ENCODE peak calls at places on chromosomes 4 and X, in seven cellular contexts. X is spleen; Q is H4; V is stimulated activated CD8-positive, alpha-beta memory T cell treated with anti-CD3 and anti-CD28 coated beads, Interleukin-12 subunit alpha, Interleukin-12 subunit beta, amount 100 ng/mL, for 4 hours; B is AG10803; N is left ventricle myocardium superior; I is NT2/D1. H is an unnamed sample.

GRCh38 chrX:3549442-3549875 is 164.0 kb downstream of the PRKX start:
- DNase-seq in X (no peak), Q (peak; percentile 38), V (no peak), B (peak; percentile 66), N (peak; percentile 14), I (no peak), H (peak; percentile 28)

GRCh38 chr4:117491531-117491930 is 406.2 kb upstream of the TRAM1L1 start:
- DNase-seq in X (no peak), Q (no peak), V (no peak), B (no peak), N (no peak), I (no peak), H (no peak)

GRCh38 chrX:2514131-2514530 is 13.4 kb upstream of the DHRSX start:
- DNase-seq in X (peak; percentile 68), Q (no peak), V (no peak), B (no peak), N (no peak), I (no peak), H (no peak)

GRCh38 chr4:154004859-154005520 is 216.1 kb upstream of the SFRP2 start:
- DNase-seq in X (no peak), Q (no peak), V (no peak), B (peak; percentile 97), N (no peak), I (no peak), H (no peak)

GRCh38 chrX:270848-271367 is 10.3 kb upstream of the PLCXD1 start:
- DNase-seq in X (peak; percentile 79), Q (no peak), V (no peak), B (no peak), N (peak; percentile 30), I (no peak), H (no peak)

GRCh38 chr4:21136231-21136630 is 436.0 kb downstream of the PACRGL start:
- DNase-seq in X (no peak), Q (no peak), V (no peak), B (no peak), N (no peak), I (no peak), H (no peak)

GRCh38 chr4:94995684-94996394 is 238.1 kb downstream of the BMPR1B start:
- DNase-seq in X (no peak), Q (peak; percentile 57), V (no peak), B (peak; percentile 50), N (no peak), I (peak; percentile 20), H (no peak)

GRCh38 chr4:83548151-83548905 is 12.4 kb downstream of the GPAT3 start:
- DNase-seq in X (peak; percentile 86), Q (peak; percentile 99), V (peak; percentile 39), B (peak; percentile 96), N (peak; percentile 67), I (no peak), H (peak; percentile 96)

GRCh38 chrX:149079805-149080406 is 425.2 kb downstream of the IDS start:
- DNase-seq in X (no peak), Q (no peak), V (no peak), B (no peak), N (no peak), I (no peak), H (no peak)

GRCh38 chrX:21840199-21840557 is 761 bp downstream of the MBTPS2 start:
- DNase-seq in X (no peak), Q (no peak), V (no peak), B (peak; percentile 20), N (no peak), I (no peak), H (peak; percentile 3)

GRCh38 chrX:114071412-114071811 is 512.5 kb upstream of the HTR2C start:
- DNase-seq in X (no peak), Q (no peak), V (no peak), B (no peak), N (no peak), I (no peak), H (no peak)

GRCh38 chr4:74267998-74268606 is 40.2 kb upstream of the EPGN start:
- DNase-seq in X (no peak), Q (peak; percentile 64), V (no peak), B (peak; percentile 54), N (no peak), I (no peak), H (peak; percentile 74)

GRCh38 chr4:83108101-83108861 is 6.2 kb downstream of the PLAC8 start:
- DNase-seq in X (no peak), Q (no peak), V (no peak), B (no peak), N (no peak), I (no peak), H (no peak)

GRCh38 chr4:26857278-26858034 is 3.2 kb upstream of the STIM2 start:
- DNase-seq in X (peak; percentile 98), Q (peak; percentile 72), V (peak; percentile 94), B (peak; percentile 79), N (peak; percentile 95), I (no peak), H (peak; percentile 86)

GRCh38 chrX:48785525-48786214 is 720 bp upstream of the GATA1 start:
- DNase-seq in X (no peak), Q (no peak), V (no peak), B (no peak), N (no peak), I (no peak), H (no peak)

GRCh38 chrX:15674514-15674898 is 9.9 kb upstream of the CLTRN start:
- DNase-seq in X (peak; percentile 96), Q (peak; percentile 94), V (no peak), B (peak; percentile 89), N (peak; percentile 94), I (peak; percentile 72), H (peak; percentile 91)

GRCh38 chr4:69489856-69490255 is 5.8 kb downstream of the UGT2B4 start:
- DNase-seq in X (no peak), Q (no peak), V (no peak), B (no peak), N (no peak), I (no peak), H (no peak)

GRCh38 chrX:44874481-44875184 is 1.6 kb downstream of the KDM6A start:
- DNase-seq in X (no peak), Q (peak; percentile 30), V (peak; percentile 17), B (peak; percentile 31), N (no peak), I (no peak), H (peak; percentile 36)

GRCh38 chrX:108322243-108322642 is 116.0 kb downstream of the COL4A6 start:
- DNase-seq in X (no peak), Q (no peak), V (no peak), B (no peak), N (no peak), I (no peak), H (no peak)

GRCh38 chrX:41045960-41046567 is 39.2 kb upstream of the USP9X start:
- DNase-seq in X (no peak), Q (peak; percentile 6), V (no peak), B (peak; percentile 84), N (no peak), I (no peak), H (no peak)

GRCh38 chr4:176236909-176237308 is 32.1 kb downstream of the ASB5 start:
- DNase-seq in X (no peak), Q (no peak), V (no peak), B (no peak), N (no peak), I (no peak), H (no peak)

GRCh38 chr4:107520368-107520767 is 199.7 kb downstream of the PAPSS1 start:
- DNase-seq in X (no peak), Q (no peak), V (no peak), B (no peak), N (no peak), I (no peak), H (no peak)

GRCh38 chr4:9703391-9703790 is 78.0 kb upstream of the DRD5 start:
- DNase-seq in X (no peak), Q (peak; percentile 39), V (no peak), B (peak; percentile 5), N (peak; percentile 65), I (peak; percentile 68), H (peak; percentile 20)

GRCh38 chrX:115892056-115892708 is 278.4 kb upstream of the AGTR2 start:
- DNase-seq in X (no peak), Q (no peak), V (no peak), B (no peak), N (no peak), I (no peak), H (no peak)

GRCh38 chrX:74500555-74500954 is 79.3 kb downstream of the SLC16A2 start:
- DNase-seq in X (no peak), Q (no peak), V (no peak), B (no peak), N (no peak), I (no peak), H (no peak)

GRCh38 chr4:31187979-31188378 is 467.8 kb downstream of the PCDH7 start:
- DNase-seq in X (no peak), Q (no peak), V (no peak), B (no peak), N (no peak), I (no peak), H (no peak)

GRCh38 chrX:17814557-17814956 is 46.5 kb downstream of the RAI2 start:
- DNase-seq in X (no peak), Q (no peak), V (no peak), B (peak; percentile 21), N (no peak), I (no peak), H (no peak)

GRCh38 chr4:6595897-6596537 is 21.0 kb downstream of the MAN2B2 start:
- DNase-seq in X (no peak), Q (no peak), V (no peak), B (no peak), N (no peak), I (no peak), H (peak; percentile 60)

GRCh38 chr4:109079731-109080130 is 222.7 kb downstream of the COL25A1 start:
- DNase-seq in X (no peak), Q (peak; percentile 76), V (no peak), B (peak; percentile 1), N (no peak), I (no peak), H (no peak)

GRCh38 chrX:14817559-14817958 is 55.3 kb downstream of the FANCB start:
- DNase-seq in X (no peak), Q (no peak), V (no peak), B (peak; percentile 17), N (no peak), I (no peak), H (no peak)